ENCODE peak calls at places on chromosomes 4 and X, in seven cellular contexts. F, Q, D, P, X, V and J are unnamed samples.

GRCh38 chrX:10158279-10158939 is 1.6 kb downstream of the CLCN4 start:
- DNase-seq in F (no peak), Q (no peak), D (no peak), P (peak), X (peak), V (no peak), J (no peak)

GRCh38 chrX:68511255-68511654 is 12.4 kb downstream of the YIPF6 start:
- DNase-seq in F (peak), Q (peak), D (peak), P (no peak), X (no peak), V (peak), J (peak)

GRCh38 chr4:141275834-141276233 is 55.1 kb downstream of the ZNF330 start:
- DNase-seq in F (peak), Q (no peak), D (no peak), P (no peak), X (no peak), V (no peak), J (peak)

GRCh38 chr4:120616041-120616440 is 306.5 kb downstream of the PRDM5 start:
- DNase-seq in F (no peak), Q (no peak), D (no peak), P (no peak), X (no peak), V (no peak), J (no peak)

GRCh38 chr4:97367878-97368277 is 775.4 kb downstream of the STPG2 start:
- DNase-seq in F (peak), Q (no peak), D (no peak), P (no peak), X (no peak), V (no peak), J (peak)

GRCh38 chrX:54808109-54808604 is 612 bp downstream of the MAGED2 start:
- DNase-seq in F (no peak), Q (peak), D (peak), P (peak), X (peak), V (no peak), J (peak)

GRCh38 chr4:151957163-151957562 is 196.4 kb upstream of the GATB start:
- DNase-seq in F (no peak), Q (no peak), D (no peak), P (peak), X (no peak), V (no peak), J (peak)

GRCh38 chrX:153933751-153934472 is 925 bp downstream of the NAA10 start:
- DNase-seq in F (peak), Q (no peak), D (no peak), P (no peak), X (no peak), V (no peak), J (peak)

GRCh38 chrX:68693481-68694410 is 46.3 kb downstream of the STARD8 start:
- DNase-seq in F (peak), Q (no peak), D (no peak), P (peak), X (peak), V (peak), J (peak)

GRCh38 chrX:40964008-40964407 is 121.2 kb upstream of the USP9X start:
- DNase-seq in F (no peak), Q (no peak), D (no peak), P (no peak), X (no peak), V (no peak), J (no peak)

GRCh38 chrX:84336646-84337045 is 148.6 kb upstream of the RPS6KA6 start:
- DNase-seq in F (peak), Q (no peak), D (no peak), P (no peak), X (no peak), V (no peak), J (no peak)

GRCh38 chrX:33134164-33134563 is 77.2 kb downstream of the DMD start:
- DNase-seq in F (no peak), Q (no peak), D (no peak), P (no peak), X (no peak), V (no peak), J (no peak)

GRCh38 chr4:6753891-6754290 is 28.6 kb upstream of the KIAA0232 start:
- DNase-seq in F (no peak), Q (no peak), D (no peak), P (no peak), X (no peak), V (no peak), J (no peak)

GRCh38 chr4:33073811-33074210 is 2353.6 kb downstream of the PCDH7 start:
- DNase-seq in F (peak), Q (no peak), D (no peak), P (no peak), X (no peak), V (no peak), J (peak)

GRCh38 chrX:44953734-44954502 is 80.9 kb downstream of the KDM6A start:
- DNase-seq in F (no peak), Q (peak), D (no peak), P (no peak), X (no peak), V (no peak), J (no peak)

GRCh38 chr4:21885241-21885640 is 63.3 kb downstream of the KCNIP4 start:
- DNase-seq in F (peak), Q (no peak), D (no peak), P (no peak), X (no peak), V (no peak), J (peak)

GRCh38 chr4:149465941-149466340 is 349.7 kb downstream of the IQCM start:
- DNase-seq in F (peak), Q (no peak), D (no peak), P (no peak), X (no peak), V (no peak), J (no peak)